ENCODE peak calls at places on chromosome 18, in six cellular contexts. B, Q, T, C, E and V are unnamed samples.

GRCh38 chr18:58097907-58098166 is 53.8 kb downstream of the NEDD4L start:
- DNase-seq in B (no peak), Q (no peak), T (no peak), E (no peak), C (no peak), V (no peak)

GRCh38 chr18:47881752-47882455 is 48.6 kb downstream of the SMAD2 start:
- DNase-seq in E (peak), C (no peak), Q (peak), B (no peak), T (no peak), V (no peak)

GRCh38 chr18:67433971-67434370 is 82.5 kb downstream of the DSEL start:
- DNase-seq in B (no peak), Q (no peak), T (no peak), C (no peak), E (no peak), V (no peak)

GRCh38 chr18:74899554-74899953 is 301.9 kb downstream of the ZNF407 start:
- DNase-seq in Q (no peak), B (no peak), T (no peak), E (peak), C (peak), V (no peak)

GRCh38 chr18:25678226-25678625 is 326.3 kb upstream of the ZNF521 start:
- DNase-seq in Q (no peak), E (no peak), B (no peak), C (no peak), T (no peak), V (no peak)

GRCh38 chr18:75854174-75854573 is 426.7 kb upstream of the SMIM21 start:
- DNase-seq in T (no peak), B (no peak), C (peak), Q (no peak), E (no peak), V (no peak)

GRCh38 chr18:77108001-77108692 is 24.4 kb downstream of the MBP start:
- DNase-seq in E (peak), Q (no peak), C (peak), T (peak), B (no peak), V (no peak)

GRCh38 chr18:70454705-70455322 is 166.0 kb downstream of the SOCS6 start:
- DNase-seq in Q (peak), C (peak), E (peak), T (peak), B (no peak), V (no peak)

GRCh38 chr18:58581265-58581664 is 47.6 kb downstream of the ALPK2 start:
- DNase-seq in C (no peak), E (peak), Q (peak), T (peak), B (no peak), V (no peak)

GRCh38 chr18:47619771-47620170 is 310.7 kb downstream of the SMAD2 start:
- DNase-seq in E (no peak), T (no peak), C (no peak), Q (no peak), B (no peak), V (no peak)

GRCh38 chr18:48928787-48929186 is 22.0 kb downstream of the SMAD7 start:
- DNase-seq in E (peak), B (peak), C (peak), Q (peak), T (no peak), V (peak)

GRCh38 chr18:42001801-42002200 is 46.8 kb downstream of the PIK3C3 start:
- DNase-seq in E (peak), C (no peak), B (no peak), T (no peak), Q (no peak), V (no peak)

GRCh38 chr18:12703096-12703567 is 290 bp downstream of the PSMG2 start:
- DNase-seq in Q (no peak), E (no peak), B (no peak), C (no peak), T (no peak), V (no peak)

GRCh38 chr18:77059294-77059916 is 73.2 kb downstream of the MBP start:
- DNase-seq in Q (peak), E (peak), T (no peak), C (peak), B (no peak), V (no peak)

GRCh38 chr18:74722237-74722636 is 124.6 kb downstream of the ZNF407 start:
- DNase-seq in E (peak), T (no peak), B (no peak), Q (peak), C (no peak), V (no peak)

GRCh38 chr18:59272221-59272888 is 899 bp downstream of the RAX start:
- DNase-seq in E (no peak), B (no peak), Q (no peak), T (no peak), C (peak), V (no peak)

GRCh38 chr18:41881285-41881684 is 73.7 kb upstream of the PIK3C3 start:
- DNase-seq in Q (peak), T (peak), B (no peak), E (peak), C (no peak), V (no peak)

GRCh38 chr18:2657788-2658458 is 2.4 kb downstream of the SMCHD1 start:
- DNase-seq in B (no peak), Q (peak), E (peak), C (no peak), T (peak), V (no peak)

GRCh38 chr18:36419913-36420531 is 122.5 kb downstream of the FHOD3 start:
- DNase-seq in B (no peak), C (peak), E (peak), T (no peak), Q (peak), V (no peak)

GRCh38 chr18:30970201-30970816 is 72.2 kb downstream of the DSC3 start:
- DNase-seq in Q (peak), E (peak), B (no peak), T (no peak), C (no peak), V (no peak)

GRCh38 chr18:52536039-52536438 is 196.0 kb downstream of the DCC start:
- DNase-seq in E (no peak), T (no peak), B (no peak), C (no peak), Q (no peak), V (no peak)

GRCh38 chr18:4510709-4511108 is 55.6 kb upstream of the DLGAP1 start:
- DNase-seq in T (no peak), Q (peak), E (peak), C (no peak), B (no peak), V (no peak)

GRCh38 chr18:40326987-40327386 is 1628.0 kb upstream of the PIK3C3 start:
- DNase-seq in C (no peak), E (no peak), Q (no peak), T (no peak), B (no peak), V (no peak)

GRCh38 chr18:45627204-45627526 is 11.9 kb downstream of the SLC14A2 start:
- DNase-seq in E (no peak), Q (no peak), B (no peak), T (no peak), C (no peak), V (no peak)

GRCh38 chr18:79801641-79802040 is 3.9 kb downstream of the KCNG2 start:
- DNase-seq in T (no peak), Q (no peak), E (no peak), C (no peak), B (no peak), V (no peak)

GRCh38 chr18:10660485-10660884 is 134.7 kb downstream of the NAPG start:
- DNase-seq in E (peak), Q (no peak), C (no peak), T (peak), B (no peak), V (no peak)

GRCh38 chr18:58998421-58999203 is 133.9 kb downstream of the ZNF532 start:
- DNase-seq in C (no peak), Q (peak), E (peak), T (peak), B (no peak), V (no peak)

GRCh38 chr18:10169064-10169562 is 255.3 kb downstream of the VAPA start:
- DNase-seq in C (no peak), T (no peak), Q (peak), E (peak), B (no peak), V (no peak)

GRCh38 chr18:2207294-2207693 is 364.0 kb downstream of the METTL4 start:
- DNase-seq in B (no peak), E (no peak), Q (no peak), C (no peak), T (no peak), V (no peak)

GRCh38 chr18:25077933-25078707 is 273.8 kb downstream of the ZNF521 start:
- DNase-seq in Q (no peak), T (no peak), E (no peak), C (no peak), B (no peak), V (no peak)

GRCh38 chr18:58597649-58598048 is 31.2 kb downstream of the ALPK2 start:
- DNase-seq in Q (no peak), T (no peak), B (no peak), C (no peak), E (no peak), V (no peak)

GRCh38 chr18:48028716-48029115 is 98.3 kb upstream of the SMAD2 start:
- DNase-seq in E (no peak), C (no peak), B (no peak), T (no peak), Q (peak), V (no peak)

GRCh38 chr18:27861539-27861938 is 315.4 kb downstream of the CDH2 start:
- DNase-seq in E (no peak), B (no peak), Q (no peak), C (no peak), T (no peak), V (no peak)

GRCh38 chr18:27762054-27762453 is 414.9 kb downstream of the CDH2 start:
- DNase-seq in E (no peak), C (no peak), Q (no peak), B (no peak), T (no peak), V (no peak)

GRCh38 chr18:26548144-26549102 is at the start of gene KCTD1:
- DNase-seq in E (peak), C (peak), B (peak), T (no peak), Q (peak), V (peak)

GRCh38 chr18:10252952-10253680 is 201.3 kb upstream of the APCDD1 start:
- DNase-seq in T (no peak), Q (no peak), B (no peak), C (no peak), E (no peak), V (no peak)

GRCh38 chr18:35756506-35757117 is 175.1 kb downstream of the GALNT1 start:
- DNase-seq in B (peak), C (peak), E (peak), Q (peak), T (no peak), V (no peak)